ENCODE peak calls at places on chromosomes 2 and 18, in seven cellular contexts. N is neural progenitor cell; J is left ventricle myocardium inferior; X is effector memory CD4-positive, alpha-beta T cell; C is mammary epithelial cell; L is stomach; E is cardiac muscle cell. H is an unnamed sample. For H3K9me3, the result is how much of the 10 kb centered on the place peaks cover.

GRCh38 chr2:226794751-226795171 is 4.9 kb downstream of the IRS1 start:
- DNase-seq in E (peak), C (peak), J (no peak), L (no peak), X (no peak), N (no peak), H (no peak)

GRCh38 chr18:75455249-75456183 is 28.0 kb upstream of the SMIM21 start:
- DNase-seq in L (no peak), X (no peak), N (peak), E (peak), C (no peak), J (peak), H (no peak)

GRCh38 chr2:143926731-143927130 is 593.2 kb downstream of the ZEB2 start:
- DNase-seq in E (no peak), C (no peak), X (no peak), N (no peak), L (no peak), J (no peak), H (no peak)

GRCh38 chr2:126270587-126270986 is 385.4 kb upstream of the GYPC start:
- DNase-seq in C (no peak), L (no peak), J (no peak), E (no peak), N (no peak), X (no peak), H (no peak)

GRCh38 chr2:120222186-120223033 is 790 bp downstream of the TMEM185B start:
- DNase-seq in E (no peak), X (no peak), C (no peak), N (no peak), L (peak), J (peak), H (no peak)

GRCh38 chr2:144230452-144231085 is 289.4 kb downstream of the ZEB2 start:
- DNase-seq in N (no peak), C (peak), J (no peak), E (peak), X (no peak), L (no peak), H (no peak)

GRCh38 chr2:37671013-37671815 is at the start of gene CDC42EP3:
- DNase-seq in N (peak), C (peak), L (peak), J (peak), X (peak), E (peak), H (peak)

GRCh38 chr2:16028644-16029043 is 88.3 kb downstream of the MYCN start:
- DNase-seq in N (no peak), J (no peak), C (no peak), E (no peak), X (no peak), L (no peak), H (no peak)

GRCh38 chr2:132816234-132816633 is 146.2 kb upstream of the LYPD1 start:
- DNase-seq in N (no peak), J (no peak), X (no peak), L (no peak), C (no peak), E (no peak), H (no peak)

GRCh38 chr2:166661824-166662223 is 167.8 kb upstream of the SCN7A start:
- DNase-seq in E (no peak), X (no peak), L (no peak), N (no peak), C (no peak), J (no peak), H (no peak)

DNA sequence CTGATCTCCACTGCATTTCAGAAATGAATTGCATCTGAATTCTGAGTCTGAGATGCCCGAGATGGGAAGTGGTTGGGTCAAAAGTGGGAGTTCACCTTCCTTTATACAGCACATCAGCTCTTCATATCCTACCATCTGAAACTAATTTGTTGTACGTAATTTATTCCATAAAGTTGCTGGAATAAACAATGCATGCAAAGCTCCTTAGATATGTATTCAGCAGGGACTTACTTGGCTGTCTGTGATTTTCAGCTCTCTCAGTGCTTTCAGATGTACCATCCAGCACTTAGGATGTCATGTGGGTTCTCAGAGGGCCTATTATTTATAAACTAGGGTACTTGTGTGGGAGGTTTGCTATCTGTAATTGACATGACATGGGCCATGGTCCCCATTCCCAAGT is 46.9 kb upstream of the EFEMP1 start:
- DNase-seq in L (no peak), C (no peak), N (no peak), E (no peak), X (no peak), J (no peak), H (no peak)
- H3K9me3 ChIP-seq in L (under half), C (under half), N (under half), E (under half), X (under half), J (under half), H (under half)

DNA sequence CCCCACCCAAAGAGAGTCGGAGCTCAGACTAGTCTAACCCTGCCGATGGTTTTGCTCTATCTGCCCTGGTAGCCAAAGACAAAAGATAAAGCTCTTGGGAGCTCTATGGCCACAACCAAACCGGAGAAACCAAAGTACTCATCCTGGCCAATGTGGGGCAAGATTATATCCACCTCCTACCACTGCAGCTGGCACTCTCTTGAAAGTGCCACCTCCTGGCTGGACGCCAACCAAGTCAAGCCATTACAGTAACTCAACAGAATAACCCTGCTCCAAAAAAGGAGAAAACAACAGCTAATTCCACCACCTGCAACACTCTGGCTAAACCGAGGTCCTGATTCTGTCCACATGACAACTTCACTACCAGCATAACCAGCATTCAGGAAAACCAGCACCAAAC is 57.6 kb downstream of the SESTD1 start:
- DNase-seq in X (no peak), N (no peak), E (no peak), C (no peak), L (no peak), J (no peak), H (no peak)
- H3K9me3 ChIP-seq in X (under half), N (under half), E (under half), C (under half), L (under half), J (half or more), H (under half)

GRCh38 chr2:23326322-23326721 is 58.7 kb upstream of the KLHL29 start:
- DNase-seq in L (no peak), E (no peak), C (no peak), J (no peak), N (no peak), X (no peak), H (no peak)
- H3K9me3 ChIP-seq in L (under half), E (under half), C (under half), J (under half), N (under half), X (under half), H (under half)

GRCh38 chr2:140246058-140246457 is 1465.9 kb upstream of the NXPH2 start:
- DNase-seq in E (no peak), J (no peak), X (no peak), N (no peak), C (no peak), L (no peak), H (no peak)

GRCh38 chr2:140248623-140249022 is 1468.4 kb upstream of the NXPH2 start:
- DNase-seq in L (no peak), E (peak), J (no peak), X (no peak), C (no peak), N (no peak), H (no peak)

GRCh38 chr2:140246957-140247356 is 1466.8 kb upstream of the NXPH2 start:
- DNase-seq in C (no peak), E (no peak), L (no peak), X (no peak), J (no peak), N (no peak), H (no peak)

GRCh38 chr2:140247451-140248205 is 1467.4 kb upstream of the NXPH2 start:
- DNase-seq in J (no peak), C (no peak), L (no peak), E (peak), N (no peak), X (no peak), H (no peak)

GRCh38 chr2:140242889-140243288 is 1462.7 kb upstream of the NXPH2 start:
- DNase-seq in L (no peak), N (no peak), C (no peak), X (no peak), J (no peak), E (no peak), H (no peak)
- H3K9me3 ChIP-seq in L (under half), N (under half), C (under half), X (under half), J (under half), E (under half), H (under half)

DNA sequence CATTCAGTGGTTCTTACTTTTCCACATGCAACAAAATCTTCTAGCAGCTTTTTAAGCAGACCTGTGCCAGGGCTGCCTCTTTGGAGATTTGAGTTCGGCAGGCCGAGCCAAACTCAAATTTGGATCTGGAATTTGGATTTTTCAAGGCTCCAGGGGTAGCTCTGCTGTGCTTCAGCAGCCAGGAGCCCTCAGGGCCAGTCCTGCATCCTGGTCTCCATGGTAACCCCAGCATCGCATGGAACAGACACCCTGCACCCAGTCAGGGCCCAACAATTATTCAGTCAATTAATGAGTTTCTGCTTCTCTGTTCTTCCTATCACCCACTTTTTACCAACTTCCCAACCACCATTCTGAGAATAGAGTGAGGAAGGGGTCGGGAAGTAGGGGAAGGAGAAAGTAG is 30.0 kb downstream of the EN1 start:
- DNase-seq in C (no peak), J (no peak), X (no peak), E (no peak), L (no peak), N (peak), H (no peak)
- H3K9me3 ChIP-seq in C (under half), J (under half), X (under half), E (under half), L (under half), N (under half), H (under half)

H was measured in T-helper 17 cell.